ENCODE peak calls at places on chromosome X, in six cellular contexts. X, G, U, D, P and V are unnamed samples.

GRCh38 chrX:9510366-9510765 is 45.5 kb downstream of the TBL1X start:
- DNase-seq in X (no peak), G (no peak), U (no peak), D (no peak), P (no peak), V (no peak)

GRCh38 chrX:15073313-15073712 is 196.6 kb downstream of the ASB9 start:
- DNase-seq in X (no peak), G (no peak), U (no peak), D (no peak), P (no peak), V (no peak)

GRCh38 chrX:9790866-9791265 is 4.6 kb downstream of the SHROOM2 start:
- DNase-seq in X (no peak), G (peak), U (no peak), D (no peak), P (no peak), V (no peak)

GRCh38 chrX:11446331-11446730 is 153.1 kb downstream of the AMELX start:
- DNase-seq in X (no peak), G (peak), U (peak), D (no peak), P (peak), V (no peak)

GRCh38 chrX:111411591-111412371 is at the start of gene DCX:
- DNase-seq in X (peak), G (no peak), U (no peak), D (no peak), P (no peak), V (no peak)

GRCh38 chrX:15600745-15601144 is at the start of gene ACE2:
- DNase-seq in X (no peak), G (no peak), U (no peak), D (no peak), P (no peak), V (no peak)

GRCh38 chrX:69616520-69617203 is 749 bp downstream of the EDA start:
- DNase-seq in X (peak), G (no peak), U (peak), D (peak), P (no peak), V (no peak)

GRCh38 chrX:153769865-153770605 is 6.0 kb downstream of the PLXNB3 start:
- DNase-seq in X (no peak), G (no peak), U (no peak), D (no peak), P (no peak), V (no peak)

GRCh38 chrX:155263854-155264628 is at the start of gene RAB39B:
- DNase-seq in X (peak), G (peak), U (peak), D (peak), P (peak), V (no peak)

GRCh38 chrX:8679572-8679971 is 52.4 kb downstream of the ANOS1 start:
- DNase-seq in X (no peak), G (no peak), U (no peak), D (no peak), P (no peak), V (no peak)

GRCh38 chrX:70755850-70756249 is 152.7 kb downstream of the TEX11 start:
- DNase-seq in X (peak), G (no peak), U (no peak), D (no peak), P (no peak), V (no peak)

GRCh38 chrX:7965436-7965835 is 38.2 kb upstream of the PNPLA4 start:
- DNase-seq in X (no peak), G (no peak), U (no peak), D (no peak), P (no peak), V (no peak)

GRCh38 chrX:42220083-42220482 is 296.7 kb upstream of the CASK start:
- DNase-seq in X (no peak), G (no peak), U (no peak), D (no peak), P (no peak), V (no peak)

GRCh38 chrX:100625985-100626491 is 10.6 kb downstream of the TSPAN6 start:
- DNase-seq in X (no peak), G (no peak), U (no peak), D (no peak), P (peak), V (no peak)

GRCh38 chrX:9835585-9836210 is 49.5 kb downstream of the SHROOM2 start:
- DNase-seq in X (no peak), G (no peak), U (peak), D (no peak), P (no peak), V (no peak)

GRCh38 chrX:3712870-3713224 is 602 bp downstream of the PRKX start:
- DNase-seq in X (no peak), G (no peak), U (no peak), D (no peak), P (no peak), V (no peak)

GRCh38 chrX:54358424-54359211 is 772 bp upstream of the WNK3 start:
- DNase-seq in X (peak), G (peak), U (peak), D (no peak), P (peak), V (no peak)

GRCh38 chrX:132497432-132497831 is 8.6 kb upstream of the MBNL3 start:
- DNase-seq in X (no peak), G (no peak), U (no peak), D (no peak), P (no peak), V (no peak)
- H3K4me3 ChIP-seq in X (no peak), G (no peak), U (no peak), D (no peak), P (no peak), V (no peak)

GRCh38 chrX:118973389-118974087 is 880 bp upstream of the LONRF3 start:
- DNase-seq in X (no peak), G (no peak), U (peak), D (no peak), P (no peak), V (no peak)
- TF ChIP-seq EZH2 in X (peak), G (peak), U (no peak), D (no peak), P (no peak), V (no peak)

DNA sequence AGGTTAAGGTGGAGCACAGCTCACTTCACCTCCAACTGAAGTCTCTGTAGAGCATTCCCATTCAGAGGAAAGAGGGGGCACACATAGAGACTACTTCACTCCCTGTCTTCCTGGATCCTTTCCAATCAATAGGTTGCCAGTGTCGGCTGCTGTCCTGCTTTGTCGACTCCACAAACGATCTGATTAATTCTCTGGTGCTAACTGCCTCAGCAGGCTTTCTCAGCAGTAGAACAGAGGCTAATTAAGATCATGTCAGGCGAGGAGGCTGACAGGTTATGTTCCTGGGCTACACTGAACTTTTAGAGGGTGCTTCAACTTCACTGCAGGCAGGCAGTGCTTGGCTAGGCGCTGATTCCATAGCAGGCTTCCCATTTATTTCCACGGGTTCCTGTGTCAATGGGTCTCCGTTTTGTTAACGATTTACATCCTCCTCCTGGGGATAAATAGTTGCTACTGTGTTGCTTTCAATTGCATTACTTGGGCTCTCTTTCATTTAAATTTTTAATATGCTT is 79.2 kb downstream of the GRIA3 start:
- DNase-seq in X (peak), G (no peak), U (no peak), D (no peak), P (no peak), V (no peak)
- H3K4me3 ChIP-seq in X (no peak), G (no peak), U (no peak), D (no peak), P (no peak), V (peak)

DNA sequence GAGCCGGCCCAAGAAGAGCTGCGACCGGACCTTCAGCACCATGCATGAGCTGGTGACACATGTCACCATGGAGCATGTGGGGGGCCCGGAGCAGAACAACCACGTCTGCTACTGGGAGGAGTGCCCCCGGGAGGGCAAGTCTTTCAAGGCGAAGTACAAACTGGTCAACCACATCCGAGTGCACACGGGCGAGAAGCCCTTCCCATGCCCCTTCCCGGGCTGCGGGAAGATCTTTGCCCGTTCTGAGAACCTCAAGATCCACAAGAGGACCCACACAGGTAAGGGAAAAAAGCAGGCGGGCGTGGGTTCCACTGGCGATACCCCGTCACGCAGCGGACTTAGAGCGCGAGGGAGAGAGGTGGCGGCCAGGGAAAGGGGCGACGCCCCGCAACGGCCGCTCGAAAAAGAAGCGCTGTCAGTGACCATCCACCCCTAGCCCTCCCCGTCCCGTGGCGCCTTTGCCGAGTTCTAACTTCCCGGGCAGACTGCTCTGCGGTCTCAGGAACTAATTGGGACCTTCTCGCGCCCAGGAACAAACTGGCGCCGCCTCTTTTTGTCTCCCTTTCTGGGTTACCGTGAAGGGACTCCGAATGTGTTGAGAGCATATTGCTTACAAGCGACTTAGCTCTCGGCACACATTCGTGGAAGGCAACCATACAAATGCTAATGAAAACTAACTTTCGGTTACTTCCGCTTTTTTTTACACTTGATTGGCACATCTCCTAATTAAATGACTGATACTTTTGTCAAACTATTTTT is 1.7 kb downstream of the ZIC3 start:
- DNase-seq in X (peak), G (no peak), U (peak), D (no peak), P (no peak), V (no peak)
- TF ChIP-seq EZH2 in X (no peak), G (peak), U (peak), D (no peak), P (peak), V (peak)

DNA sequence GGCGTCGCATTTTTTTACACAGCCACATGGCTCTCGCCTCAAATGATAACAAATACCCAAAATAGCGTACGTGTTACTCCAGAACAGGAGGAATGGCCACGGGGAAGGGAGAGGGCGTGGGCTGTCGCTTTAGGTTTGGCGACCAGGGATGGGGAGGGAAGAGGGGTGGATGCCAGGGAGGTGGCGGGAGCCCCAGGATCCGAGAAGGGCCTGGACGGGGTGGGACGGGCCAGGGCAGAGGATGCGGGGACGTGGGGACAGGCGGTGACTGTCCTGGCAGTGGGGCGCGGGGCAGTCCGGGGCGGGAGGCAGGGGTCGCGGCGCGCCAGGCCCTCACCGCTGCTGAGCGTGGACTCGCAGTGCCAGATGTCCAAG is 631 bp downstream of the TMEM47 start:
- DNase-seq in X (no peak), G (peak), U (peak), D (no peak), P (no peak), V (no peak)
- H3K4me3 ChIP-seq in X (peak), G (peak), U (peak), D (no peak), P (peak), V (peak)

DNA sequence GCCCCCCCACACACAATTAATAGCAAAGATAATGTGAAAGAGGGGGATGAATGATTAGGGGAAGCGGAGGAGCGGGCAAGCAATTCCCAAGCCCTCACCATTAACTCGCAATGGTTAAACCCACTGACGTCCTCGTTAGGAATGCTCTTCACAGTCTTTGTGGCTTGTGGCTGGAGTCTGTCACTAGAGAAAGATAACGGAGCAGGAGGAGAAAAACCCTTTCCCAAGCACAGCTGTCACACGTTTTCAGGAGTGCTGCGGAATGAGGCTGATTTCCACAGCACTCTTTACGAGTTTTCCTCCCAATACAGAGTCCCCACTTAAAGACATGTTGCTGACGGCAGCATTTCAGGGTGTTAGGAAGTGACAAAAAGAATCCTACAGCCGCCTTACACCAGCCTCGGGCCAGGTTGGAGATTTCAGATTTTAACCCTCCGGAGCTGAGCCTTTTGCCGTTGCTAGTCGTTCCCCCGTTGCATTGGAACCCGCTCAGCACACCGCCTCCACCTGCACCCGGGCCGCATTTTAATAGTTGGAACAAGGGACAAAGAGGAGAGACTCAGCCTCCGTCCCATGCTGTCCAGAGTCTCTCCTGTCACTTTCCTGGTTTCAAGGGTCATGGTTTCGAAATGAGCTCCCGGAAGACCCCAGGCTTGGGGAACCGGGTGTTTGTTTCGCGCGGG is 92.2 kb downstream of the GEMIN8 start:
- DNase-seq in X (no peak), G (peak), U (peak), D (no peak), P (peak), V (no peak)
- TF ChIP-seq EZH2 in X (no peak), G (no peak), U (no peak), D (no peak), P (no peak), V (no peak)

DNA sequence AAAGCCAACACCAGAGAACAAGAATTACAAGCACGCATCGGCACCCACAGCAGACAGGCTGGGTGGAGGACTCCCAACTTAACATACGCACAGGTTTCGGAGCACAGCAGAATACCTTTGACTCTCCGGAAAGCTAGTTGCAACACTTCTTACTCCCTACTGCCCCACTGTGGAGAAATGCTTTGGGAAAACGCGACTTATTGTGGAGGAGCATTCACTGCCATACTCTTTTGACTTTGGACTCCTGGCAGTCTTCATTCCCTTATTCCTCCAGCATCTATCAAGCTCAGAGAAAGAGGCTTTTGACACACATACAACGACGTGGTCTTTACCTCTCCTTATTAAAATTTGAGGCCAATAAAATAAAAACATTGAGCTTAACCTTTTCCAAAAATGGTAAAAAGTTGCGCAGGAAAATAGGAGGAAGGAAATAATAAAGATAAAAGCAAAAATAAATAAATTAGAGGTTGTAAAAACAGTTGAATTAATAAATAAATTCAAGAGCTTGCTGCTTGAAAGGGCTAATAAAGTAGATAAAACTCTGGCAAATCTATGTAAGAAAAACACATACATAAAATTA is 41.4 kb upstream of the GPC3 start:
- DNase-seq in X (peak), G (peak), U (peak), D (peak), P (peak), V (no peak)
- H3K4me3 ChIP-seq in X (peak), G (no peak), U (no peak), D (peak), P (no peak), V (no peak)

GRCh38 chrX:2584659-2585470 is 84.1 kb upstream of the DHRSX start:
- DNase-seq in X (peak), G (no peak), U (no peak), D (no peak), P (no peak), V (no peak)
- TF ChIP-seq EZH2 in X (no peak), G (peak), U (peak), D (no peak), P (peak), V (no peak)

GRCh38 chrX:39900788-39901170 is 197.0 kb downstream of the BCOR start:
- DNase-seq in X (peak), G (no peak), U (peak), D (no peak), P (no peak), V (peak)
- H3K4me3 ChIP-seq in X (no peak), G (no peak), U (no peak), D (no peak), P (no peak), V (peak)

GRCh38 chrX:372856-373640 is 13.7 kb downstream of the PPP2R3B start:
- DNase-seq in X (no peak), G (no peak), U (peak), D (no peak), P (peak), V (no peak)

GRCh38 chrX:371907-372306 is 14.8 kb downstream of the PPP2R3B start:
- DNase-seq in X (peak), G (no peak), U (no peak), D (no peak), P (no peak), V (no peak)

GRCh38 chrX:375181-376036 is 11.3 kb downstream of the PPP2R3B start:
- DNase-seq in X (peak), G (no peak), U (no peak), D (no peak), P (no peak), V (no peak)

GRCh38 chrX:374566-374965 is 12.1 kb downstream of the PPP2R3B start:
- DNase-seq in X (no peak), G (no peak), U (peak), D (no peak), P (no peak), V (no peak)

GRCh38 chrX:373641-374471 is 12.9 kb downstream of the PPP2R3B start:
- DNase-seq in X (peak), G (no peak), U (peak), D (peak), P (peak), V (no peak)
- TF ChIP-seq EZH2 in X (no peak), G (peak), U (no peak), D (no peak), P (peak), V (no peak)